ENCODE peak calls at places on chromosomes 13 and 19, in four cellular contexts. I is neuronal stem cell; L is CD8-positive, alpha-beta T cell; B is A549. M is an unnamed sample. For H3K9me3, the result is how much of the 10 kb centered on the place peaks cover.

GRCh38 chr13:98476538-98476966 is 100.4 kb downstream of the STK24 start:
- DNase-seq in I (no peak), L (peak), B (no peak), M (no peak)

GRCh38 chr19:18920400-18920799 is 885 bp downstream of the DDX49 start:
- DNase-seq in I (no peak), L (no peak), B (no peak), M (no peak)

GRCh38 chr19:57099199-57099661 is 20.6 kb upstream of the USP29 start:
- DNase-seq in I (peak), L (peak), B (peak), M (peak)

GRCh38 chr19:44776402-44777096 is 1.1 kb upstream of the CBLC start:
- DNase-seq in I (no peak), L (no peak), B (no peak), M (no peak)

GRCh38 chr13:73695325-73695724 is 438.9 kb downstream of the KLF12 start:
- DNase-seq in I (no peak), L (no peak), B (no peak), M (no peak)

GRCh38 chr19:23203841-23204344 is 46.3 kb downstream of the ZNF724 start:
- DNase-seq in I (no peak), L (no peak), B (no peak), M (peak)

GRCh38 chr13:44259045-44260042 is 114.3 kb upstream of the SERP2 start:
- DNase-seq in I (no peak), L (peak), B (no peak), M (no peak)

GRCh38 chr19:873084-874019 is 13.9 kb downstream of the CFD start:
- DNase-seq in I (no peak), L (peak), B (no peak), M (no peak)

GRCh38 chr19:47755065-47755761 is 9.9 kb downstream of the NOP53 start:
- DNase-seq in I (no peak), L (no peak), B (no peak), M (no peak)

GRCh38 chr19:46861691-46862503 is 1.1 kb downstream of the ARHGAP35 start:
- DNase-seq in I (no peak), L (no peak), B (no peak), M (peak)

GRCh38 chr13:113152894-113153809 is 5.3 kb upstream of the PROZ start:
- DNase-seq in I (peak), L (no peak), B (no peak), M (peak)

GRCh38 chr13:44719857-44720671 is 143.9 kb upstream of the TSC22D1 start:
- DNase-seq in I (no peak), L (no peak), B (no peak), M (no peak)

DNA sequence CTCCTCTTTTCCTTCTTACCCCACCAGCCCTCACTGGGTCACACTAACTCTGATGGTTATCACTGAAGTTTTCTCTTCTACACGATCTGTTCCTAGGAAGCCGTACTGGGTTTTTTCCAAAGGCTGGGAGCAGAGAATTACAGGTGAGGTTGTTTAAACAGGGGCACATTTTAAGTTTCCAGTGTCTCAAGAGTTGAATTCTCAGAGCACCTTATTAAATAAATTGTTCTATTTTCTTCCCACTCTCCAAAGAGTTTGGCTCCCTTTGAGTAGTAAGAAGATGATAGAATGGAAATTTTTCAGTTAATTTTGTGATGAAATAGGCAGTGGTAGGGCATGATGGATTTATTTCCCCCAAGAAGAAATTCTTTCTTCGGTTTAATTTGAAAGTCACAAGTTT is at the start of gene OR7D4:
- DNase-seq in I (no peak), L (no peak), B (no peak), M (no peak)
- H3K9me3 ChIP-seq in I (under half), L (under half), B (under half), M (under half)

GRCh38 chr13:19093437-19093836 is 88.2 kb downstream of the TUBA3C start:
- DNase-seq in I (no peak), L (no peak), B (no peak), M (no peak)
- H3K9me3 ChIP-seq in I (under half), L (under half), B (under half), M (under half)

DNA sequence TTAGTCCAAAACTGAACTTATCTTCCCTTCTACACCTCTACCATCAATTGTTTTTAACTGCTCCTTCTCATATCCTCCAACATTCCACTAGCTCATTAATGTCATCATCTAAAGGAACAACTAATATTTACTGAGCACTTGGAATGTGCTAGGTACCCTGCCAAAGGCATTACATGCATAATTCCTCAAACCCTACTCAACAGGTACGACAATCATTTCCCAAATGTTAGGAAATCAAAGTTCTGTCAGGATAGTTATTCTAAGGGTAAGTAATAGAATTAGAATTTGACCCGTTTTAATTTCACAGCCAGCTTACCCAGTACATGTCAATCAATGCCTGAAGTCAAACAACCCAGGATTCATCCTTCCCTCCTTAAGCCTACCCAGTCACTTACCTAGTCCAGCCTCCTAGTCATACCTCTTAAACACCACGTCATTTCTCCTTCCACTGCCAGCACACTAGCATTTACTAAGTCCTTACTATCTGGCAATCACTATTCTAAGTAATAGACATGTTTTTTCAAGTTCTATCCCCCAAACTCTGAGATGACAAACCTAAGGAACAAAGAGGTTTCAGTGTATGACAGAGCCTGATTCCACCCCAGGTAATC is 2.4 kb downstream of the LNX2 start:
- DNase-seq in I (no peak), L (no peak), B (no peak), M (no peak)
- H3K9me3 ChIP-seq in I (under half), L (under half), B (under half), M (under half)

GRCh38 chr19:15934332-15935078 is at the start of gene CYP4F11:
- DNase-seq in I (no peak), L (no peak), B (peak), M (peak)

GRCh38 chr19:15936950-15937349 is 2.6 kb upstream of the CYP4F11 start:
- DNase-seq in I (no peak), L (no peak), B (no peak), M (no peak)

GRCh38 chr19:15937771-15938170 is 3.4 kb upstream of the CYP4F11 start:
- DNase-seq in I (no peak), L (no peak), B (no peak), M (no peak)

GRCh38 chr19:15935167-15935702 is 906 bp upstream of the CYP4F11 start:
- DNase-seq in I (no peak), L (no peak), B (peak), M (no peak)

DNA sequence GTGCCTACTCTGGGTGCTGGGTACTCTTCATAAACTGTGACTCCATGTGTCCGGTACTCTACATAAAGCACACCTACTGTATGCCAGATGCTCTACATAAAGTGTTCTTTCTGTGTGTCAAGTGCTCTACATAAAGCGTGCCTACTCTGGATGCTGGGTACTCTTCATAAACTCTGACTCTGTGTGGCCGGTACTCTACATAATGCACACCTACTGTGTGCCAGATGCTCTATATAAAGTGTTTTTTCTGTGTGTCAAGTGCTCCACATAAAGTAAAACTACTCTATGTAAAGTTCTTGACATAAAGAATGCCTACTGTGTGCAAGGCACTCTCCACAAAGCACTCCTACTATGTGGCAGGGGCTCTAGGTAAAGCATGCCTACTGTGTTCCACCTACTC is 1.8 kb upstream of the CYP4F11 start:
- DNase-seq in I (no peak), L (no peak), B (no peak), M (no peak)
- H3K9me3 ChIP-seq in I (under half), L (under half), B (under half), M (under half)

DNA sequence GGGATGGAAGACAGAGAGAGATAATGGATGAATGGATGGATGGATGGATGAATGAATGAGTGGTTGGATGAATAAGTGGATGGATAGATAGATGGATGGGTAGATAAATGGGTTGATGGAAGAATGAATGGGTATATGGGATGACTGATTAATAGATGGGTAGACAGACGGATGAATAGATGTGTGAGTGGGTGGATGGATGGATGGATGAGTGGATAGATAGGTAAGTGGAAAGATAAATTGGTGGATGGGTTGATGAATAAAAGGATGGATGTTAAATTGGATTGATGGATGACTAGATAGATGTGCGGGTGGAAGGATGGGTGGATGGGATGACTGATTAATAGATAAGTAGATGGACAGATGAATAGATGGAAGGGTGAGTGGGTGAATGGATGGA is 1.4 kb downstream of the CASP14 start:
- DNase-seq in I (no peak), L (no peak), B (no peak), M (no peak)
- H3K9me3 ChIP-seq in I (under half), L (under half), B (under half), M (under half)

DNA sequence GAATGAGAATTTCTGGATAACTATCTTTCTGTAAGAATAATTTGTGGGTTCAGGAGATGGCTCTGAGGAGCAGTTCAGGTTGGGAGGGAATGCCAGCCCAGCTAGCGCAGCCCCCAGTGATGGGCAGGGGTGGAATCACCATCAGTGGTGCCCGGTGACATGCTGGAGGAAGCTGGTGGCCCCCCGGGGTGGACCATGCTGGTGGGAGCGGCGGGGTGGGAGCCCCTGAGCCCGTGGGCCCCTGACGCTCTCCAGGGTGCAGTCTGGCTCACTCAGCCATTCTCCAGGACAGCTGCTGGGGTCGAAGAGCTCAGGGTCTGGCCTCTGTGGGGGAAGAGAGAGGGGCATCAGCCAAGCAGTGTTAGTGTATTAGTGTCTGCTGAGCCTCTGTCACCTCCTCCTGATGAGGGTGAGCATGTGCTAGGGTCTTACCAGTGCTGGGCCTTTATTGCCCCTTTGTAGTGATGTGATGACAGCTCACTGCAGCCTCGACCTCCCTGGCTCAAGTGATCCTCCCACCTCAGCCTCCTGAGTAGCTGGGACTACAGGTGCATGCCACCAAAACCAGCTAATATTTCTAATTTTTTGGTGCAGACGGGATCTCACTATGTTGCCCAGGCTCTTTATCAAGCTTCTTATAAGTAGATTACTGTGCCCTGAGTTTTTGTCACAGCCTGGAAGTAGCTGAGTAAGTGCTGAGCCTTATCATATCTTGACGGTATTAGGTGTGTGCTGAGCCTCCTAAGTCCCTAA is 10.4 kb downstream of the HIPK4 start:
- DNase-seq in I (no peak), L (no peak), B (no peak), M (no peak)
- H3K9me3 ChIP-seq in I (under half), L (under half), B (under half), M (under half)

M was measured in heart right ventricle.